ENCODE peak calls at places on chromosomes 1 and 21, in ten cellular contexts. S is AG04450, F is thoracic aorta, U is SJSA1, A is dorsolateral prefrontal cortex, W is upper lobe of right lung, M is left lung, E is H1, I is tibial artery, J is hepatocyte. O is an unnamed sample.

GRCh38 chr1:31760901-31761470 is 3.2 kb downstream of the ADGRB2 start:
- DNase-seq in S (no peak), F (peak), U (peak), A (no peak), W (peak), M (no peak), E (peak), I (peak), J (peak), O (no peak)

GRCh38 chr1:162687870-162688269 is 55.6 kb downstream of the DDR2 start:
- DNase-seq in S (no peak), F (no peak), U (no peak), A (no peak), W (no peak), M (no peak), E (no peak), I (no peak), J (no peak), O (no peak)

GRCh38 chr1:106289265-106289664 is 767.2 kb upstream of the PRMT6 start:
- DNase-seq in S (no peak), F (no peak), U (no peak), A (no peak), W (no peak), M (no peak), E (no peak), I (no peak), J (no peak), O (no peak)

GRCh38 chr1:162020145-162020544 is 3.5 kb downstream of the OLFML2B start:
- DNase-seq in S (no peak), F (no peak), U (no peak), A (no peak), W (no peak), M (no peak), E (no peak), I (no peak), J (no peak), O (no peak)

GRCh38 chr1:80047791-80048190 is 1041.3 kb upstream of the ADGRL4 start:
- DNase-seq in S (no peak), F (no peak), U (no peak), A (no peak), W (no peak), M (no peak), E (no peak), I (no peak), J (no peak), O (no peak)

GRCh38 chr21:26110703-26111102 is 59.9 kb downstream of the APP start:
- DNase-seq in S (no peak), F (no peak), U (no peak), A (no peak), W (no peak), M (no peak), E (no peak), I (no peak), J (no peak), O (no peak)

GRCh38 chr1:16972210-16972916 is 8.1 kb downstream of the MFAP2 start:
- DNase-seq in S (no peak), F (no peak), U (peak), A (no peak), W (no peak), M (no peak), E (no peak), I (no peak), J (no peak), O (no peak)

GRCh38 chr1:159955456-159955855 is 1.4 kb upstream of the SLAMF9 start:
- DNase-seq in S (no peak), F (no peak), U (no peak), A (no peak), W (no peak), M (no peak), E (no peak), I (no peak), J (no peak), O (no peak)

GRCh38 chr1:162019006-162019405 is 4.7 kb downstream of the OLFML2B start:
- DNase-seq in S (peak), F (no peak), U (no peak), A (no peak), W (no peak), M (no peak), E (no peak), I (no peak), J (no peak), O (no peak)

GRCh38 chr1:213055767-213056166 is 4.7 kb downstream of the RPS6KC1 start:
- DNase-seq in S (no peak), F (no peak), U (no peak), A (no peak), W (no peak), M (no peak), E (no peak), I (no peak), J (no peak), O (no peak)

GRCh38 chr1:78673120-78673519 is 23.5 kb downstream of the IFI44 start:
- DNase-seq in S (no peak), F (no peak), U (no peak), A (no peak), W (no peak), M (no peak), E (peak), I (no peak), J (peak), O (no peak)

DNA sequence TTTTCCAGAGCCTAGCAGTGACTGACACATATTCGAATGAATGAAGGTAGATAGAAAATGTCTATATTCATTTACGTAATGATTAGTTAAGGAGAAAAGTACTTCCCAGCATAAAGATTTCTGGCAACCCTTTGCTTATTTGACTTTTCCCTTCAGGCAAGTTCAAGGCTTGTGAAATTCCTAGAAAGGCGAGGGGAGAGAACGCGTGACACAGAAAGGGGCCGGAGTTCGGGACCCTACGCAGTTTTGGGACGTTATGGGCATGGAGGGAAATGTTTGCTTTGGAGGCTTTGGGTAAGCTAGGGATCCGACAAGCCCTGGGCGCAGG is 472 bp upstream of the USP25 start:
- DNase-seq in S (no peak), F (no peak), U (no peak), A (no peak), W (no peak), M (no peak), E (no peak), I (no peak), J (no peak), O (no peak)
- H3K27ac ChIP-seq in S (no peak), F (peak), U (no peak), A (no peak), W (peak), M (peak), E (no peak), I (peak), J (peak), O (peak)

GRCh38 chr1:153532161-153532560 is 3.6 kb downstream of the S100A6 start:
- DNase-seq in S (no peak), F (no peak), U (no peak), A (no peak), W (peak), M (no peak), E (no peak), I (no peak), J (no peak), O (no peak)
- H3K27ac ChIP-seq in S (no peak), F (peak), U (no peak), A (no peak), W (peak), M (no peak), E (no peak), I (peak), J (peak), O (peak)

GRCh38 chr1:9877962-9878361 is 32.1 kb downstream of the CTNNBIP1 start:
- DNase-seq in S (no peak), F (no peak), U (no peak), A (no peak), W (no peak), M (no peak), E (no peak), I (no peak), J (peak), O (no peak)
- H3K27ac ChIP-seq in S (no peak), F (no peak), U (no peak), A (no peak), W (no peak), M (no peak), E (no peak), I (no peak), J (no peak), O (no peak)

GRCh38 chr21:38228115-38228514 is 28.7 kb upstream of the KCNJ15 start:
- DNase-seq in S (no peak), F (no peak), U (no peak), A (no peak), W (no peak), M (no peak), E (peak), I (no peak), J (no peak), O (no peak)
- H3K27ac ChIP-seq in S (no peak), F (peak), U (no peak), A (no peak), W (no peak), M (no peak), E (no peak), I (no peak), J (no peak), O (no peak)

O was measured in gastrocnemius medialis.